ENCODE peak calls at places on chromosomes 1 and 21, in five cellular contexts. Y, E, S, W and X are unnamed samples.

GRCh38 chr1:15005116-15005515 is 148.4 kb upstream of the TMEM51 start:
- DNase-seq in Y (no peak), E (no peak), S (no peak), W (no peak), X (no peak)

GRCh38 chr1:7313081-7313546 is 458.0 kb upstream of the VAMP3 start:
- DNase-seq in Y (no peak), E (no peak), S (no peak), W (no peak), X (no peak)

GRCh38 chr21:44337941-44338895 is 972 bp downstream of the CFAP410 start:
- DNase-seq in Y (peak), E (peak), S (peak), W (peak), X (peak)

GRCh38 chr1:153560771-153561170 is 4.9 kb downstream of the S100A2 start:
- DNase-seq in Y (no peak), E (no peak), S (no peak), W (no peak), X (no peak)

GRCh38 chr1:85862456-85862855 is 154.2 kb upstream of the ZNHIT6 start:
- DNase-seq in Y (no peak), E (no peak), S (no peak), W (no peak), X (no peak)

GRCh38 chr1:158285756-158286241 is 3.9 kb upstream of the CD1C start:
- DNase-seq in Y (no peak), E (peak), S (no peak), W (peak), X (peak)

GRCh38 chr1:234638832-234639799 is 29.1 kb upstream of the IRF2BP2 start:
- DNase-seq in Y (no peak), E (no peak), S (no peak), W (no peak), X (no peak)

GRCh38 chr1:55217226-55217996 is 2.2 kb upstream of the USP24 start:
- DNase-seq in Y (no peak), E (no peak), S (no peak), W (no peak), X (no peak)

GRCh38 chr1:23909412-23909811 is 3.8 kb downstream of the CNR2 start:
- DNase-seq in Y (no peak), E (no peak), S (no peak), W (no peak), X (no peak)

GRCh38 chr1:220528679-220529529 is 968 bp downstream of the MARK1 start:
- DNase-seq in Y (peak), E (peak), S (peak), W (no peak), X (no peak)

GRCh38 chr1:206635080-206635982 is at the start of gene DYRK3:
- DNase-seq in Y (peak), E (peak), S (peak), W (peak), X (peak)

GRCh38 chr21:42581676-42582371 is 68.2 kb downstream of the SLC37A1 start:
- DNase-seq in Y (peak), E (no peak), S (no peak), W (peak), X (no peak)

GRCh38 chr1:228043281-228043845 is 36.6 kb downstream of the WNT3A start:
- DNase-seq in Y (no peak), E (no peak), S (no peak), W (no peak), X (no peak)

GRCh38 chr1:91697322-91698260 is 188.4 kb downstream of the TGFBR3 start:
- DNase-seq in Y (no peak), E (no peak), S (no peak), W (no peak), X (no peak)

GRCh38 chr21:35738342-35738961 is 321.9 kb downstream of the SETD4 start:
- DNase-seq in Y (no peak), E (no peak), S (no peak), W (no peak), X (no peak)

GRCh38 chr1:156214024-156214748 is 1.4 kb downstream of the PMF1 start:
- DNase-seq in Y (no peak), E (no peak), S (no peak), W (no peak), X (no peak)

GRCh38 chr1:27574001-27574781 is 29.8 kb downstream of the AHDC1 start:
- DNase-seq in Y (peak), E (no peak), S (no peak), W (peak), X (no peak)

GRCh38 chr1:31771891-31772668 is 7.9 kb upstream of the ADGRB2 start:
- DNase-seq in Y (no peak), E (no peak), S (no peak), W (peak), X (no peak)

GRCh38 chr1:48536477-48536876 is 64.5 kb upstream of the SPATA6 start:
- DNase-seq in Y (no peak), E (no peak), S (no peak), W (no peak), X (no peak)

GRCh38 chr1:204818998-204819397 is 51.7 kb upstream of the NFASC start:
- DNase-seq in Y (peak), E (no peak), S (no peak), W (no peak), X (no peak)

GRCh38 chr1:2635271-2636010 is 2.6 kb upstream of the MMEL1 start:
- DNase-seq in Y (no peak), E (no peak), S (no peak), W (no peak), X (no peak)